ENCODE peak calls at places on chromosomes 13 and 19, in five cellular contexts. C is GM23248; O is MM.1S; E is CD4-positive, CD25-positive, alpha-beta regulatory T cell; U is psoas muscle. J is an unnamed sample. For H3K27me3, the result is how much of the 10 kb centered on the place peaks cover.

GRCh38 chr19:45079911-45080469 is 930 bp downstream of the GEMIN7 start:
- DNase-seq in U (no peak), C (no peak), O (no peak), E (peak), J (no peak)

GRCh38 chr13:65091031-65091430 is 2139.1 kb downstream of the PCDH9 start:
- DNase-seq in U (no peak), E (no peak), C (no peak), O (no peak), J (no peak)

GRCh38 chr13:113041821-113042335 is 63.7 kb upstream of the F7 start:
- DNase-seq in O (no peak), C (no peak), E (no peak), U (no peak), J (no peak)

GRCh38 chr19:45200614-45201013 is 22.0 kb downstream of the BLOC1S3 start:
- DNase-seq in U (no peak), C (peak), O (no peak), E (no peak), J (no peak)

GRCh38 chr13:40146063-40146462 is 490.6 kb downstream of the COG6 start:
- DNase-seq in C (no peak), O (no peak), U (no peak), E (no peak), J (no peak)

GRCh38 chr13:35549481-35549880 is 73.0 kb upstream of the MAB21L1 start:
- DNase-seq in C (peak), O (no peak), U (no peak), E (peak), J (no peak)

GRCh38 chr13:31242342-31242741 is 42.6 kb downstream of the B3GLCT start:
- DNase-seq in E (no peak), C (peak), U (no peak), O (no peak), J (no peak)

GRCh38 chr19:38639679-38640078 is 7.8 kb upstream of the ACTN4 start:
- DNase-seq in C (no peak), E (no peak), U (no peak), O (no peak), J (no peak)

GRCh38 chr13:38514575-38514974 is 164.9 kb downstream of the UFM1 start:
- DNase-seq in E (no peak), O (peak), C (no peak), U (no peak), J (no peak)

GRCh38 chr19:33132425-33132824 is 511 bp downstream of the WDR88 start:
- DNase-seq in U (no peak), E (no peak), O (no peak), C (no peak), J (no peak)

GRCh38 chr19:55487884-55488687 is at the start of gene SSC5D:
- DNase-seq in E (no peak), U (no peak), C (peak), O (no peak), J (no peak)

GRCh38 chr19:13100031-13100588 is 2.5 kb downstream of the LYL1 start:
- DNase-seq in E (peak), C (peak), U (no peak), O (no peak), J (no peak)

GRCh38 chr19:41249707-41250423 is 14.3 kb upstream of the HNRNPUL1 start:
- DNase-seq in U (no peak), O (no peak), C (no peak), E (no peak), J (no peak)

GRCh38 chr13:99626461-99627082 is 125.3 kb downstream of the TM9SF2 start:
- DNase-seq in U (no peak), C (peak), O (no peak), E (no peak), J (no peak)

GRCh38 chr19:35248310-35249145 is at the start of gene LSR:
- DNase-seq in C (no peak), U (peak), O (peak), E (peak), J (peak)

GRCh38 chr19:11268783-11269267 is 6.5 kb upstream of the DOCK6 start:
- DNase-seq in E (no peak), C (peak), U (peak), O (no peak), J (no peak)

GRCh38 chr19:39398297-39398864 is 7.2 kb downstream of the MED29 start:
- DNase-seq in E (peak), U (peak), C (peak), O (peak), J (peak)

GRCh38 chr13:27709779-27710178 is 82.5 kb upstream of the GSX1 start:
- DNase-seq in U (no peak), E (no peak), C (no peak), O (no peak), J (no peak)

GRCh38 chr19:810077-810855 is 11.5 kb downstream of the PLPPR3 start:
- DNase-seq in O (no peak), U (no peak), E (no peak), C (no peak), J (no peak)

GRCh38 chr19:873084-874019 is 13.9 kb downstream of the CFD start:
- DNase-seq in U (no peak), E (peak), O (peak), C (peak), J (no peak)

GRCh38 chr19:45882652-45883585 is 3.0 kb downstream of the IRF2BP1 start:
- DNase-seq in O (peak), E (peak), C (peak), U (peak), J (no peak)

GRCh38 chr19:5693195-5694166 is 3.4 kb downstream of the RPL36 start:
- DNase-seq in E (no peak), O (peak), C (no peak), U (no peak), J (no peak)

GRCh38 chr19:35975608-35976214 is 19.3 kb upstream of the SDHAF1 start:
- DNase-seq in O (no peak), E (peak), C (peak), U (no peak), J (no peak)

GRCh38 chr13:112849500-112849899 is 119.5 kb upstream of the MCF2L start:
- DNase-seq in O (no peak), U (no peak), C (no peak), E (no peak), J (no peak)

GRCh38 chr13:109998808-109999528 is 212.6 kb upstream of the IRS2 start:
- DNase-seq in E (no peak), U (no peak), O (no peak), C (peak), J (no peak)

GRCh38 chr19:13012690-13013608 is 17.7 kb downstream of the NFIX start:
- DNase-seq in E (peak), C (peak), O (no peak), U (peak), J (no peak)

GRCh38 chr13:83780201-83780600 is 102.1 kb downstream of the SLITRK1 start:
- DNase-seq in C (peak), E (peak), U (no peak), O (peak), J (no peak)

GRCh38 chr13:113814435-113814821 is 49.4 kb downstream of the GAS6 start:
- DNase-seq in C (peak), E (no peak), U (no peak), O (no peak), J (no peak)

GRCh38 chr13:78138756-78139155 is 220.1 kb upstream of the EDNRB start:
- DNase-seq in U (no peak), C (no peak), E (no peak), O (no peak), J (no peak)

GRCh38 chr13:41811588-41812021 is 149.3 kb downstream of the VWA8 start:
- DNase-seq in E (no peak), U (no peak), O (no peak), C (no peak), J (no peak)

GRCh38 chr13:40340368-40341085 is 325.9 kb downstream of the FOXO1 start:
- DNase-seq in E (no peak), C (no peak), U (no peak), O (no peak), J (peak)

GRCh38 chr19:44758596-44758995 is 10.1 kb downstream of the BCL3 start:
- DNase-seq in O (no peak), C (no peak), U (no peak), E (no peak), J (no peak)

GRCh38 chr19:41866284-41866683 is 6.2 kb downstream of the RPS19 start:
- DNase-seq in U (no peak), O (no peak), E (no peak), C (no peak), J (no peak)

GRCh38 chr13:29362849-29363604 is 232.5 kb downstream of the SLC7A1 start:
- DNase-seq in U (no peak), E (peak), C (peak), O (peak), J (no peak)

GRCh38 chr13:31209172-31209818 is 9.5 kb downstream of the B3GLCT start:
- DNase-seq in C (peak), O (no peak), E (no peak), U (peak), J (no peak)

GRCh38 chr19:57850553-57851017 is 926 bp downstream of the ZNF587 start:
- DNase-seq in E (peak), U (no peak), O (no peak), C (peak), J (no peak)

GRCh38 chr13:68993154-68993553 is 1114.5 kb upstream of the ATXN8OS start:
- DNase-seq in C (no peak), O (no peak), U (no peak), E (no peak), J (no peak)

GRCh38 chr13:68988176-68988575 is 1119.5 kb upstream of the ATXN8OS start:
- DNase-seq in E (no peak), C (no peak), U (no peak), O (no peak), J (no peak)

GRCh38 chr13:68984688-68985319 is 1122.8 kb upstream of the ATXN8OS start:
- DNase-seq in O (no peak), C (no peak), E (no peak), U (no peak), J (no peak)

GRCh38 chr13:68982961-68983619 is 1124.5 kb upstream of the ATXN8OS start:
- DNase-seq in O (no peak), E (no peak), U (no peak), C (no peak), J (no peak)

DNA sequence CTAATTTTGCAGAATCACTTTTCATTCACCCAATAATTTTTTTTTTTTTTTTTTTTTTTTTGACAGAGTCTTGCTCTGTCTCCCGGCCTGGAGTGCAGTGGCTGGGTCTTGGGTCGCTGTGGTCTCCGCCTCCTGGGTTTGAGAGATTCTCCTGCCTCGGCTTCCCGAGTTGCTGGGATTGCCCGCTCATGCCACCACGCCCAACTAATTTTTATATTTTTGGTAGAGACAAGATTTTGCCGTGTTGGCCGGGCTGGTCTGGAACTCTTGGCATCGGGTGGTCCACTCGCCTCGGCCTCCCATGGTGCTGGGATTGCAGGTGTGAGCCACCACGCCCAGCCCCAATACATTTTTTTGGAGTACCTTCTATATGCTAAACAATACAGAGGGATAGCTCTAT is 1120.0 kb upstream of the ATXN8OS start:
- DNase-seq in E (no peak), U (no peak), C (no peak), O (no peak), J (no peak)
- H3K27me3 ChIP-seq in E (under half), U (under half), C (under half), O (under half), J (under half)

DNA sequence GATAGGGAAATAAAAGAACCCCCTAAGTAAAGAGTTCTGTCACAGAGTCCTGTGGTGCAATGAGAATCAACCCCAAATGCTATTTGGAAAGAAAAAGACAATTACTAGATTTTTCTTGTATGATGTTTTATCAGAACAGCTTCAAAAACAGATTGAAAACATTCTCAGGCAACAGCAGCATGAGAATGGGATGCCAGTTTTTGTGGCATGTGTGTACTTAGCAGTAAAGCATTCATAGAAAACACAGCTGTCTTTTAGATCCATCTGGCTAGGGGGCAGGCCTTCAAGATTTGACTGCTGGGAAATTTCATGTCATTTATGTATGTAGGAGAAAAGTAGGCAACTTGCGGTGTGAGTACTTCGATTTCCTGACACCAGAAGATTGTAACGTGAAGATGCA is 170.4 kb upstream of the HTR2A start:
- DNase-seq in C (no peak), E (no peak), U (no peak), O (no peak), J (no peak)
- H3K27me3 ChIP-seq in C (under half), E (under half), U (under half), O (under half), J (under half)

DNA sequence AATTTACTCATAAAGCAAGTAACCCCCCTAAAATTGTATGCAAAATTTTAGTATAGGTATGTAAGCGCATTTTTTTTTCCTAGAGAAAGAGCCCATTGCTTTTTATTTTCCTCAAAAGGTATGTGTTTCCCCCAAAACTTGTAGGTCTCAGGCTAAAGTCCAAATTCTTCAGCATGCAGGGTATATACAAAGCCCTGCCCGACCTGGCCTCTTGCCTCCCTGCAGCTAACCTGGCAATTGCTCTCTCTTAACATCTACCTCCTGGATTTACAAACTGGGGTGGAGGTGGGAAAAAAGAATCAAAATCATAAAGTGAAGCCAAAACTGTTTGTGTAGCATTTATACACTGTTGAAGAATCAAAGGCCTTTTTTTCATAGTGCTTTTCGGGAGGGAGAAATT is 107.8 kb downstream of the KCNRG start:
- DNase-seq in E (no peak), U (no peak), C (no peak), O (no peak), J (no peak)
- H3K27me3 ChIP-seq in E (under half), U (under half), C (under half), O (under half), J (under half)

DNA sequence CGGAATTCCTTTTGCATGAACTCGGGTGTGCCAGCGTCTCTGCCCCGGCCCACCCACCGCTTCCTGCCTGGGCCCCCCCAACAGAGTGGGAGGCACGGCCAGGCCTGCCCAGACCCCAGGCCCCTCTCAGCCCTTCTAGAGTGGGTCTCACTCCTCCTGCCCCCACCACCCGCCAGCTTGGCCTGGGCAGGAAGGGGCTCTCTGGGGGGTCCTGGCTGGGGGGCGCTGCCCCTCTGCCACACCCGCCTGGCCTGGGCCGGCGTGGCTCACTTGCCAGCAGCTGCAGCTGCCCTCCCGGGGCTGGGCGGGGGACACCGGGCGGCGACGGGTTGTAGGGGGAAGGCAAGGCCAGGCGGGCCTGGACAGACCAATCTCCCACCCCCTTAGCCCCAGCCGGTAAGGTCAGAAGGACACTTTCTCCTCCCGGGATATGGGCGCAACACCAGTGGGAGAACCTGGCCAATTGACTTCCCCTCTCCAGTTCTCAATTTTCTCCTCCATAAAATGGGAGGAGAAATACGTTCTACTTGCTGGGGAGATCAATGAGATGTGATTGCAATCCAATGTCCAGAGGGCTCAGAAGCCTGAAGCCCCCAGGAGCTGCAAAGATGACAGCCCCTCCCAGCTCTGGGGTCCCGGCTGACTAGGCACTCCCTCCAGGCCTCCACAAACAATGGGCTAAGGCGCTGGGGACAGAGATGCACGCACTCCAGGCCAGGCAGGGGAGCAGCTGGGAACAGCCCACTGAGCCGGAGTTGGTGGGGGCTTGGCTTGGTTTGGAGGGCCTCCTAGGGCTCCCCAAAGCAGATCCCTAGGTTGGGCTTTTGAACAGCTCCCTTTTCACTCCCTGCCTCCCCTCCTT is 2.4 kb downstream of the CRLF1 start:
- DNase-seq in E (no peak), C (no peak), O (no peak), U (no peak), J (no peak)
- H3K27me3 ChIP-seq in E (under half), C (under half), O (half or more), U (half or more), J (under half)

J was measured in vagina.